ENCODE peak calls at places on chromosomes 3 and 15, in eight cellular contexts. One of them, this sample, is unnamed.

GRCh38 chr15:37133619-37134018 is 33.3 kb upstream of the MEIS2 start:
- DNase-seq in CD8-positive, alpha-beta memory T cell: no peak
- DNase-seq in psoas muscle: no peak
- DNase-seq in adrenal gland: no peak
- DNase-seq in ureter: no peak
- DNase-seq in small intestine: peak
- DNase-seq in activated CD4-positive, CD25-positive, alpha-beta regulatory T cell: no peak
- DNase-seq in heart left ventricle: no peak
- DNase-seq in this sample: no peak

GRCh38 chr3:165669502-165669901 is 167.7 kb downstream of the BCHE start:
- DNase-seq in psoas muscle: no peak
- DNase-seq in adrenal gland: no peak
- DNase-seq in small intestine: no peak
- DNase-seq in heart left ventricle: no peak
- DNase-seq in ureter: no peak
- DNase-seq in activated CD4-positive, CD25-positive, alpha-beta regulatory T cell: no peak
- DNase-seq in CD8-positive, alpha-beta memory T cell: no peak
- DNase-seq in this sample: no peak

GRCh38 chr3:149657796-149658443 is at the start of gene WWTR1:
- DNase-seq in psoas muscle: peak
- DNase-seq in heart left ventricle: peak
- DNase-seq in adrenal gland: peak
- DNase-seq in CD8-positive, alpha-beta memory T cell: no peak
- DNase-seq in small intestine: peak
- DNase-seq in activated CD4-positive, CD25-positive, alpha-beta regulatory T cell: peak
- DNase-seq in ureter: peak
- DNase-seq in this sample: peak

GRCh38 chr3:183502782-183503181 is 52.7 kb downstream of the KLHL6 start:
- DNase-seq in small intestine: peak
- DNase-seq in CD8-positive, alpha-beta memory T cell: no peak
- DNase-seq in ureter: no peak
- DNase-seq in heart left ventricle: no peak
- DNase-seq in activated CD4-positive, CD25-positive, alpha-beta regulatory T cell: no peak
- DNase-seq in psoas muscle: no peak
- DNase-seq in adrenal gland: no peak
- DNase-seq in this sample: no peak

GRCh38 chr15:82647045-82647834 is at the start of gene CPEB1:
- DNase-seq in psoas muscle: peak
- DNase-seq in ureter: peak
- DNase-seq in adrenal gland: peak
- DNase-seq in CD8-positive, alpha-beta memory T cell: no peak
- DNase-seq in activated CD4-positive, CD25-positive, alpha-beta regulatory T cell: peak
- DNase-seq in small intestine: no peak
- DNase-seq in heart left ventricle: peak
- DNase-seq in this sample: no peak

GRCh38 chr3:12334786-12335185 is 45.9 kb downstream of the PPARG start:
- DNase-seq in ureter: no peak
- DNase-seq in adrenal gland: no peak
- DNase-seq in psoas muscle: no peak
- DNase-seq in activated CD4-positive, CD25-positive, alpha-beta regulatory T cell: no peak
- DNase-seq in CD8-positive, alpha-beta memory T cell: no peak
- DNase-seq in small intestine: no peak
- DNase-seq in heart left ventricle: no peak
- DNase-seq in this sample: no peak

GRCh38 chr3:4644954-4645353 is 151.8 kb downstream of the ITPR1 start:
- DNase-seq in small intestine: no peak
- DNase-seq in ureter: no peak
- DNase-seq in activated CD4-positive, CD25-positive, alpha-beta regulatory T cell: no peak
- DNase-seq in heart left ventricle: no peak
- DNase-seq in CD8-positive, alpha-beta memory T cell: no peak
- DNase-seq in adrenal gland: no peak
- DNase-seq in psoas muscle: no peak
- DNase-seq in this sample: no peak

GRCh38 chr15:100663066-100663465 is 60.7 kb downstream of the ASB7 start:
- DNase-seq in CD8-positive, alpha-beta memory T cell: no peak
- DNase-seq in heart left ventricle: no peak
- DNase-seq in activated CD4-positive, CD25-positive, alpha-beta regulatory T cell: no peak
- DNase-seq in adrenal gland: no peak
- DNase-seq in psoas muscle: no peak
- DNase-seq in ureter: no peak
- DNase-seq in small intestine: no peak
- DNase-seq in this sample: no peak

GRCh38 chr15:63915888-63916731 is 82.4 kb upstream of the HERC1 start:
- DNase-seq in activated CD4-positive, CD25-positive, alpha-beta regulatory T cell: no peak
- DNase-seq in CD8-positive, alpha-beta memory T cell: no peak
- DNase-seq in small intestine: no peak
- DNase-seq in heart left ventricle: no peak
- DNase-seq in psoas muscle: peak
- DNase-seq in adrenal gland: no peak
- DNase-seq in ureter: no peak
- DNase-seq in this sample: no peak

GRCh38 chr3:173747427-173747826 is 349.9 kb downstream of the NLGN1 start:
- DNase-seq in ureter: no peak
- DNase-seq in psoas muscle: no peak
- DNase-seq in heart left ventricle: no peak
- DNase-seq in small intestine: no peak
- DNase-seq in CD8-positive, alpha-beta memory T cell: no peak
- DNase-seq in adrenal gland: no peak
- DNase-seq in activated CD4-positive, CD25-positive, alpha-beta regulatory T cell: no peak
- DNase-seq in this sample: no peak

GRCh38 chr3:166291510-166291909 is 454.3 kb upstream of the BCHE start:
- DNase-seq in psoas muscle: no peak
- DNase-seq in adrenal gland: no peak
- DNase-seq in ureter: no peak
- DNase-seq in small intestine: no peak
- DNase-seq in activated CD4-positive, CD25-positive, alpha-beta regulatory T cell: no peak
- DNase-seq in heart left ventricle: no peak
- DNase-seq in CD8-positive, alpha-beta memory T cell: no peak
- DNase-seq in this sample: no peak

GRCh38 chr3:189455009-189455408 is 176.2 kb upstream of the TP63 start:
- DNase-seq in adrenal gland: no peak
- DNase-seq in CD8-positive, alpha-beta memory T cell: no peak
- DNase-seq in ureter: no peak
- DNase-seq in heart left ventricle: no peak
- DNase-seq in psoas muscle: no peak
- DNase-seq in small intestine: no peak
- DNase-seq in activated CD4-positive, CD25-positive, alpha-beta regulatory T cell: no peak
- DNase-seq in this sample: no peak

GRCh38 chr3:158532099-158532734 is 38.8 kb upstream of the MLF1 start:
- DNase-seq in activated CD4-positive, CD25-positive, alpha-beta regulatory T cell: no peak
- DNase-seq in heart left ventricle: no peak
- DNase-seq in adrenal gland: no peak
- DNase-seq in ureter: no peak
- DNase-seq in psoas muscle: no peak
- DNase-seq in CD8-positive, alpha-beta memory T cell: no peak
- DNase-seq in small intestine: peak
- DNase-seq in this sample: no peak